ENCODE peak calls at places on chromosomes 13 and 19, in seven cellular contexts. J is IMR-90, C is mesenchymal stem cell, A is neuronal stem cell, H is H9, B is H1, L is trophoblast cell. E is an unnamed sample.

GRCh38 chr19:43438291-43439162 is 23.8 kb downstream of the TEX101 start:
- DNase-seq in B (no peak), C (no peak), J (peak; percentile 67), L (peak; percentile 95), H (no peak), A (no peak), E (no peak)

GRCh38 chr19:31167695-31168094 is 181.5 kb downstream of the TSHZ3 start:
- DNase-seq in L (no peak), B (no peak), H (peak; percentile 4), C (no peak), A (no peak), J (no peak), E (no peak)

GRCh38 chr19:30419581-30420180 is 47.5 kb downstream of the ZNF536 start:
- DNase-seq in J (no peak), C (no peak), B (no peak), L (no peak), H (no peak), A (no peak), E (no peak)

GRCh38 chr13:93875527-93875926 is 604.0 kb downstream of the DCT start:
- DNase-seq in A (no peak), J (peak; percentile 82), L (no peak), C (no peak), H (no peak), B (no peak), E (no peak)

GRCh38 chr13:75180805-75181455 is 301.0 kb downstream of the TBC1D4 start:
- DNase-seq in J (peak; percentile 50), C (peak; percentile 18), A (no peak), B (no peak), H (no peak), L (no peak), E (no peak)

GRCh38 chr19:12736854-12737665 is at the start of gene GET3:
- DNase-seq in B (peak; percentile 97), H (peak; percentile 99), C (peak; percentile 100), J (peak; percentile 100), L (peak; percentile 99), A (peak; percentile 99), E (peak; percentile 100)

GRCh38 chr13:112725346-112726017 is 35.6 kb downstream of the ATP11A start:
- DNase-seq in A (no peak), H (peak; percentile 25), B (no peak), J (peak; percentile 62), C (no peak), L (no peak), E (no peak)

GRCh38 chr19:2477732-2478191 is 1.8 kb downstream of the GADD45B start:
- DNase-seq in H (no peak), L (no peak), C (peak; percentile 68), A (no peak), B (no peak), J (peak; percentile 49), E (no peak)

GRCh38 chr19:10219678-10220077 is 11.5 kb downstream of the S1PR2 start:
- DNase-seq in B (peak; percentile 46), H (peak; percentile 79), C (peak; percentile 36), A (no peak), J (peak; percentile 89), L (peak; percentile 46), E (peak; percentile 57)

GRCh38 chr13:73397486-73398020 is 338.7 kb downstream of the KLF5 start:
- DNase-seq in A (no peak), C (no peak), B (no peak), L (no peak), H (no peak), J (no peak), E (no peak)

GRCh38 chr13:59099182-59099950 is 1064.4 kb downstream of the DIAPH3 start:
- DNase-seq in J (peak; percentile 69), A (peak; percentile 37), C (peak; percentile 60), L (no peak), H (no peak), B (no peak), E (peak; percentile 25)

GRCh38 chr13:74132768-74133656 is 1.2 kb downstream of the KLF12 start:
- DNase-seq in J (peak; percentile 50), H (peak; percentile 34), L (no peak), A (peak; percentile 24), C (peak; percentile 74), B (no peak), E (peak; percentile 75)

GRCh38 chr19:3443840-3444694 is 36.3 kb downstream of the SMIM24 start:
- DNase-seq in C (peak; percentile 75), A (peak; percentile 89), L (no peak), H (peak; percentile 85), B (no peak), J (peak; percentile 47), E (peak; percentile 90)

GRCh38 chr13:110158201-110158600 is 148.8 kb downstream of the COL4A1 start:
- DNase-seq in L (no peak), B (no peak), A (no peak), J (no peak), H (no peak), C (no peak), E (no peak)

GRCh38 chr19:28603453-28603852 is 609.5 kb downstream of the UQCRFS1 start:
- DNase-seq in J (no peak), B (no peak), C (no peak), H (no peak), A (no peak), L (no peak), E (no peak)

GRCh38 chr19:18657590-18658365 is 20.9 kb downstream of the KLHL26 start:
- DNase-seq in A (peak; percentile 51), C (peak; percentile 90), B (no peak), H (peak; percentile 52), L (no peak), J (peak; percentile 91), E (peak; percentile 87)

GRCh38 chr19:1350861-1351260 is 32.8 kb upstream of the NDUFS7 start:
- DNase-seq in J (no peak), H (no peak), B (no peak), L (no peak), A (no peak), C (no peak), E (no peak)

GRCh38 chr19:12828494-12828893 is 5.9 kb downstream of the RTBDN start:
- DNase-seq in B (no peak), A (no peak), J (no peak), H (peak; percentile 89), C (no peak), L (no peak), E (peak; percentile 63)

GRCh38 chr13:29537736-29538624 is 57.5 kb downstream of the SLC7A1 start:
- DNase-seq in C (no peak), J (no peak), H (no peak), L (no peak), A (no peak), B (no peak), E (no peak)

GRCh38 chr19:13859361-13859880 is 17.5 kb upstream of the NANOS3 start:
- DNase-seq in J (peak; percentile 58), C (peak; percentile 66), A (no peak), L (peak; percentile 58), H (no peak), B (no peak), E (peak; percentile 71)

GRCh38 chr19:8490395-8490760 is 12.1 kb downstream of the PRAM1 start:
- DNase-seq in H (no peak), B (no peak), A (no peak), J (no peak), L (no peak), C (no peak), E (no peak)

GRCh38 chr19:8491574-8491973 is 10.9 kb downstream of the PRAM1 start:
- DNase-seq in A (no peak), C (no peak), B (no peak), L (no peak), H (peak; percentile 66), J (no peak), E (peak; percentile 60)

GRCh38 chr19:8490873-8491272 is 11.6 kb downstream of the PRAM1 start:
- DNase-seq in B (no peak), A (no peak), L (no peak), J (no peak), H (no peak), C (no peak), E (no peak)

GRCh38 chr19:8498295-8498694 is 4.1 kb downstream of the PRAM1 start:
- DNase-seq in C (no peak), B (no peak), H (no peak), L (no peak), J (no peak), A (no peak), E (no peak)

DNA sequence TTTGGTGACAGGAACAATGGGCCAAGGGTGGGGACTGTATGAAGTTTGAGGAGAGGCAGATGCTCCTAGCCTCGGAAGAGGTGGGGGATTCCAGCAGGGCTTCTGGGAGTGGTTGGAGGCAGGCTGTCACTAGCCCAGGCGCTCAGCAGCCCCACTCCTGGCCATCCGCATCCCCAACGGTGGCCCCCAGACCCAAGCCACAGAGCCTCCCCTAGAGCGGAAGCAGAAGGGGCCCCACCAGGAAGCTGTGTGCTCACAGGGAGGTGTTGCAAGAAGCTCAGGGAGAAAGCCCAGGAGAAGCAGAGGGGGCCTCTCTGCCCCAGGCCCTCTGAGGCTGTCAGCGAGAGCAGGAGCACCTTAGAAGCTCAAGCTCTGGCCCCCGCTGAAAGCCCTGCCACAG is 8.3 kb downstream of the PRAM1 start:
- DNase-seq in C (peak; percentile 18), H (no peak), A (no peak), B (no peak), L (no peak), J (no peak), E (no peak)
- H2AK5ac ChIP-seq in C (no peak overlapping the region), H (no peak overlapping the region), A (peak overlapping the region; percentile 94), B (no peak overlapping the region), L (no peak overlapping the region), J (no peak overlapping the region), E (no peak overlapping the region)

GRCh38 chr19:47421244-47421786 is 2.0 kb upstream of the MEIS3 start:
- DNase-seq in J (no peak), C (no peak), H (no peak), A (no peak), L (no peak), B (no peak), E (no peak)
- H3K4me1 ChIP-seq in J (peaks cover 9% of the 10 kb centered on the region), C (peaks cover 15% of the 10 kb centered on the region), H (peaks cover 5% of the 10 kb centered on the region), A (peaks cover 47% of the 10 kb centered on the region), L (no peaks in the 10 kb centered on the region), B (peaks cover 6% of the 10 kb centered on the region), E (peaks cover 11% of the 10 kb centered on the region)

GRCh38 chr13:31162151-31163008 is 676 bp upstream of the HSPH1 start:
- DNase-seq in B (peak; percentile 84), H (peak; percentile 98), L (peak; percentile 95), A (peak; percentile 95), C (peak; percentile 99), J (peak; percentile 99), E (peak; percentile 99)
- H2BK5ac ChIP-seq in B (no peak overlapping the region), H (no peak overlapping the region), L (no peak overlapping the region), A (peak overlapping the region; percentile 93), C (peak overlapping the region; percentile 51), J (peak overlapping the region; percentile 76), E (no peak overlapping the region)

GRCh38 chr19:38662508-38663155 is 15.2 kb downstream of the ACTN4 start:
- DNase-seq in H (no peak), A (no peak), J (no peak), L (no peak), C (no peak), B (no peak), E (no peak)

GRCh38 chr19:38660724-38661123 is 13.3 kb downstream of the ACTN4 start:
- DNase-seq in A (no peak), H (no peak), C (no peak), L (no peak), J (no peak), B (no peak), E (no peak)

GRCh38 chr19:38661996-38662395 is 14.5 kb downstream of the ACTN4 start:
- DNase-seq in J (no peak), C (no peak), B (no peak), L (peak; percentile 82), A (no peak), H (no peak), E (peak; percentile 68)

GRCh38 chr19:38663156-38663651 is 15.8 kb downstream of the ACTN4 start:
- DNase-seq in H (no peak), B (no peak), C (no peak), J (no peak), L (no peak), A (no peak), E (no peak)

GRCh38 chr19:38661166-38661565 is 13.7 kb downstream of the ACTN4 start:
- DNase-seq in B (no peak), H (no peak), A (no peak), J (no peak), L (no peak), C (no peak), E (no peak)
- H2AK5ac ChIP-seq in B (peak overlapping the region; percentile 29), H (no peak overlapping the region), A (no peak overlapping the region), J (peak overlapping the region; percentile 64), L (peak overlapping the region; percentile 51), C (peak overlapping the region; percentile 33), E (no peak overlapping the region)

E was measured in mesendoderm.